ENCODE peak calls at places on chromosomes 4 and X, in eight cellular contexts. P, S, J, C, B, V, W and U are unnamed samples.

GRCh38 chr4:83582289-83582756 is 46.4 kb downstream of the GPAT3 start:
- DNase-seq in B (no peak), W (no peak), J (peak), S (no peak), P (peak), V (no peak), C (no peak), U (no peak)

GRCh38 chrX:72100824-72101351 is 30.8 kb downstream of the RTL5 start:
- DNase-seq in W (no peak), J (no peak), V (peak), S (peak), B (no peak), C (no peak), P (no peak), U (no peak)

GRCh38 chr4:7469023-7469422 is 34.3 kb upstream of the PSAPL1 start:
- DNase-seq in S (no peak), V (no peak), P (no peak), J (no peak), C (no peak), B (no peak), W (no peak), U (no peak)

GRCh38 chr4:85084371-85085170 is 118.1 kb upstream of the WDFY3 start:
- DNase-seq in J (peak), V (peak), B (peak), P (peak), C (no peak), S (peak), W (no peak), U (no peak)

GRCh38 chr4:29853843-29854242 is 866.3 kb upstream of the PCDH7 start:
- DNase-seq in S (no peak), C (no peak), V (no peak), J (peak), W (no peak), P (no peak), B (no peak), U (no peak)

GRCh38 chr4:44916406-44916805 is 190.1 kb upstream of the GNPDA2 start:
- DNase-seq in J (peak), P (peak), C (no peak), W (no peak), S (no peak), B (no peak), V (no peak), U (no peak)

GRCh38 chr4:40446785-40447184 is 111.7 kb downstream of the CHRNA9 start:
- DNase-seq in S (no peak), B (no peak), P (no peak), J (no peak), V (no peak), C (no peak), W (no peak), U (no peak)

GRCh38 chrX:12721042-12721441 is 70.2 kb upstream of the PRPS2 start:
- DNase-seq in S (no peak), J (peak), P (peak), V (peak), B (no peak), C (no peak), W (no peak), U (no peak)

GRCh38 chrX:826448-826847 is 195.9 kb downstream of the SHOX start:
- DNase-seq in J (no peak), V (no peak), B (peak), S (no peak), W (peak), C (no peak), P (no peak), U (no peak)

GRCh38 chrX:72111011-72111708 is 20.6 kb downstream of the RTL5 start:
- DNase-seq in J (no peak), B (no peak), C (no peak), W (no peak), S (no peak), P (no peak), V (no peak), U (no peak)

GRCh38 chr4:26474551-26474950 is 15.7 kb downstream of the CCKAR start:
- DNase-seq in P (no peak), C (no peak), S (no peak), V (no peak), W (no peak), J (no peak), B (no peak), U (no peak)

GRCh38 chr4:147714575-147715401 is 17.1 kb upstream of the ARHGAP10 start:
- DNase-seq in B (peak), S (no peak), P (peak), J (no peak), V (no peak), W (peak), C (no peak), U (no peak)

GRCh38 chr4:111630705-111631104 is 514.5 kb upstream of the FAM241A start:
- DNase-seq in P (peak), J (peak), B (no peak), S (no peak), C (no peak), V (no peak), W (no peak), U (no peak)

GRCh38 chrX:118847676-118848075 is 24.1 kb downstream of the ZCCHC12 start:
- DNase-seq in C (no peak), J (peak), V (no peak), S (peak), B (peak), W (no peak), P (peak), U (no peak)

GRCh38 chrX:15343075-15343476 is 7.8 kb upstream of the PIGA start:
- DNase-seq in P (peak), B (no peak), S (no peak), V (no peak), J (peak), C (no peak), W (peak), U (no peak)

GRCh38 chrX:43328358-43328946 is 327.6 kb upstream of the MAOA start:
- DNase-seq in B (no peak), J (no peak), S (no peak), C (no peak), P (no peak), W (no peak), V (peak), U (no peak)

DNA sequence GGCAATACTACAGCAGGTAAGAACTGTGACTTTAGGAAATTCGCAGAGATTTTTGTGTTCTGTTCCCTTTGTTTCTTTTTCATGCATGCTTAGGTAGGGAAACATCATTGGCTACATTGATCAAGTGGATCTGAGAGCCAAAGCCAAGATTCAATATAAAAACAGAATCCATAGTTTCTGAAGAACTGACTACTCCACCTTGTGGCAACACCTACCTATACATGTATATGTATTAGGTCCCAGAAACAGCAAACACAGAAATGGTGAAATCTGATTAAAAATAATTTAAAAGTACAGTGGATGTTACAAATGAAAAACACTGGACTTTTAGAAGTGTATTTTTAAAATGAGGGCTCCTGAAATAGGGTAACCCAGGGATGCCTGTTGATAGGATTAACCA is 322.6 kb upstream of the MAOA start:
- DNase-seq in B (no peak), V (no peak), J (peak), W (no peak), P (peak), S (no peak), C (no peak), U (no peak)
- TF ChIP-seq CTCF in B (no peak), V (peak), J (peak), W (no peak), P (no peak), S (no peak), C (no peak), U (peak)

GRCh38 chrX:87661761-87662160 is 144.2 kb downstream of the KLHL4 start:
- DNase-seq in C (no peak), P (peak), J (no peak), S (no peak), V (no peak), W (no peak), B (no peak), U (no peak)

GRCh38 chrX:87663421-87663820 is 145.8 kb downstream of the KLHL4 start:
- DNase-seq in P (peak), B (no peak), V (no peak), J (no peak), C (no peak), S (no peak), W (no peak), U (no peak)

GRCh38 chrX:87664381-87664780 is 146.8 kb downstream of the KLHL4 start:
- DNase-seq in J (peak), W (no peak), C (no peak), P (peak), S (peak), B (no peak), V (no peak), U (no peak)
- TF ChIP-seq CTCF in J (peak), W (no peak), C (no peak), P (peak), S (no peak), B (peak), V (peak), U (peak)

GRCh38 chr4:126627255-126627654 is 1005.5 kb upstream of the INTU start:
- DNase-seq in C (no peak), B (peak), V (no peak), P (peak), W (no peak), J (peak), S (no peak), U (no peak)
- TF ChIP-seq CTCF in C (no peak), B (peak), V (peak), P (peak), W (peak), J (peak), S (no peak), U (no peak)

GRCh38 chr4:156378053-156378665 is 424.5 kb upstream of the CTSO start:
- DNase-seq in J (peak), S (peak), C (no peak), P (peak), W (no peak), B (peak), V (no peak), U (no peak)
- TF ChIP-seq CTCF in J (peak), S (peak), C (no peak), P (peak), W (peak), B (peak), V (peak), U (peak)

DNA sequence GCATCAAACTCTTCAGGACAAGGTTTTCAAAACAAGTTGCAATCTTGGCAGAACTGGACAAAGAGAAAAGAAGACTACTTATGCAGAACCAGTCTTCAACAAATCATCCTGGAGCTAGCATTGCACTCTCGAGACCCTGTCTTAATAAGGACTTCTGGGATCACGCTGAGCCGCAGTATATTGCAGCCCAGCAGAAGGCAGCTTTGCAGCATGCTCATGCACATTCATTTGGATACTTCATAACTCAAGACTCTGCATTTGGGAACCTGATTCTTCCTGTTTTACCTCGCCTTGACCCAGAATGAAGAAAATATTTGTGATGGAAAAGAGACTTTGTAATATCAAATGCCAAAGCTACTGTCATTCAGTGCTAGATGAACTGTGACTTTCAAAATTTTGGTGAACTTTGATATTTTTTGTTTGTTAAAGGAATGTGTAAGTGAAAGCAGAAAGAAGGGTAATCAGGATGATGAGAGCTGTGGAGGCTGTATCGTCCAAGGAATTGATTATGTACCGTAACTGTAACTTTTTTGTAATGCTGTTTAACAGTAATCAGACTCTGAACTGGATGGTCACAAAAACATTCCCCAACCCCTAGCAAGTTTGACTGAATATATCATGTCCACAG is 27.2 kb downstream of the HSPA4L start:
- DNase-seq in P (peak), W (no peak), B (no peak), J (peak), S (no peak), V (no peak), C (no peak), U (no peak)
- TF ChIP-seq CTCF in P (peak), W (peak), B (peak), J (peak), S (no peak), V (peak), C (no peak), U (no peak)